ENCODE peak calls at places on chromosomes 5 and 9, in four cellular contexts. One of them, this sample, is unnamed.

GRCh38 chr9:134182554-134183219 is 18.3 kb upstream of the RNU6ATAC start:
- DNase-seq in pancreas: peak
- DNase-seq in astrocyte of the spinal cord: no peak
- DNase-seq in AG04450: no peak
- DNase-seq in this sample: no peak

GRCh38 chr9:114002986-114003740 is 74.9 kb downstream of the AMBP start:
- DNase-seq in astrocyte of the spinal cord: peak
- DNase-seq in pancreas: peak
- DNase-seq in AG04450: no peak
- DNase-seq in this sample: no peak

GRCh38 chr9:121201045-121201737 is 478 bp downstream of the RAB14 start:
- DNase-seq in pancreas: peak
- DNase-seq in AG04450: no peak
- DNase-seq in astrocyte of the spinal cord: no peak
- DNase-seq in this sample: no peak

GRCh38 chr5:125412561-125413535 is 666.4 kb upstream of the ZNF608 start:
- DNase-seq in AG04450: peak
- DNase-seq in astrocyte of the spinal cord: peak
- DNase-seq in pancreas: peak
- DNase-seq in this sample: peak

GRCh38 chr9:95724253-95724991 is 151.1 kb upstream of the ERCC6L2 start:
- DNase-seq in pancreas: no peak
- DNase-seq in astrocyte of the spinal cord: no peak
- DNase-seq in AG04450: no peak
- DNase-seq in this sample: no peak

GRCh38 chr5:43553381-43553780 is 3.5 kb downstream of the PAIP1 start:
- DNase-seq in AG04450: no peak
- DNase-seq in astrocyte of the spinal cord: peak
- DNase-seq in pancreas: no peak
- DNase-seq in this sample: no peak

GRCh38 chr5:80755634-80756033 is 100.9 kb upstream of the DHFR start:
- DNase-seq in AG04450: no peak
- DNase-seq in pancreas: no peak
- DNase-seq in astrocyte of the spinal cord: peak
- DNase-seq in this sample: no peak

GRCh38 chr5:154794525-154795234 is 39.5 kb downstream of the LARP1 start:
- DNase-seq in pancreas: no peak
- DNase-seq in astrocyte of the spinal cord: peak
- DNase-seq in AG04450: peak
- DNase-seq in this sample: peak

GRCh38 chr9:135914921-135915320 is 7.6 kb upstream of the CAMSAP1 start:
- DNase-seq in AG04450: peak
- DNase-seq in pancreas: no peak
- DNase-seq in astrocyte of the spinal cord: peak
- DNase-seq in this sample: no peak

GRCh38 chr9:135526089-135526729 is 5.0 kb downstream of the LCN1 start:
- DNase-seq in AG04450: no peak
- DNase-seq in pancreas: no peak
- DNase-seq in astrocyte of the spinal cord: no peak
- DNase-seq in this sample: no peak

GRCh38 chr5:16664368-16664767 is 47.6 kb upstream of the RETREG1 start:
- DNase-seq in pancreas: no peak
- DNase-seq in AG04450: no peak
- DNase-seq in astrocyte of the spinal cord: no peak
- DNase-seq in this sample: no peak

GRCh38 chr9:97668485-97668884 is 28.7 kb downstream of the XPA start:
- DNase-seq in astrocyte of the spinal cord: no peak
- DNase-seq in AG04450: no peak
- DNase-seq in pancreas: no peak
- DNase-seq in this sample: no peak

GRCh38 chr9:98251554-98251953 is 3.9 kb downstream of the TBC1D2 start:
- DNase-seq in AG04450: no peak
- DNase-seq in pancreas: no peak
- DNase-seq in astrocyte of the spinal cord: peak
- DNase-seq in this sample: peak

GRCh38 chr9:27423919-27424710 is 100.0 kb upstream of the IFNK start:
- DNase-seq in astrocyte of the spinal cord: no peak
- DNase-seq in AG04450: no peak
- DNase-seq in pancreas: no peak
- DNase-seq in this sample: no peak

GRCh38 chr9:5336683-5337082 is 3.0 kb downstream of the RLN1 start:
- DNase-seq in pancreas: no peak
- DNase-seq in astrocyte of the spinal cord: no peak
- DNase-seq in AG04450: no peak
- DNase-seq in this sample: no peak

GRCh38 chr9:136438909-136439549 is 616 bp downstream of the INPP5E start:
- DNase-seq in astrocyte of the spinal cord: peak
- DNase-seq in pancreas: peak
- DNase-seq in AG04450: no peak
- DNase-seq in this sample: no peak

GRCh38 chr5:34538026-34538672 is 118.0 kb upstream of the RAI14 start:
- DNase-seq in AG04450: no peak
- DNase-seq in pancreas: peak
- DNase-seq in astrocyte of the spinal cord: no peak
- DNase-seq in this sample: no peak

GRCh38 chr5:59190746-59191145 is 607.9 kb downstream of the RAB3C start:
- DNase-seq in astrocyte of the spinal cord: no peak
- DNase-seq in pancreas: no peak
- DNase-seq in AG04450: no peak
- DNase-seq in this sample: no peak

GRCh38 chr9:70043689-70044449 is at the start of gene MAMDC2:
- DNase-seq in AG04450: no peak
- DNase-seq in pancreas: peak
- DNase-seq in astrocyte of the spinal cord: peak
- DNase-seq in this sample: no peak

GRCh38 chr5:170631471-170632195 is 127.8 kb downstream of the KCNIP1 start:
- DNase-seq in AG04450: no peak
- DNase-seq in pancreas: no peak
- DNase-seq in astrocyte of the spinal cord: no peak
- DNase-seq in this sample: no peak

GRCh38 chr9:127791085-127791484 is 5.3 kb downstream of the CDK9 start:
- DNase-seq in pancreas: no peak
- DNase-seq in AG04450: no peak
- DNase-seq in astrocyte of the spinal cord: no peak
- DNase-seq in this sample: no peak
- TF ChIP-seq CTCF in pancreas: no peak
- TF ChIP-seq CTCF in AG04450: no peak
- TF ChIP-seq CTCF in astrocyte of the spinal cord: no peak
- TF ChIP-seq CTCF in this sample: no peak

GRCh38 chr9:117783828-117784227 is 79.6 kb downstream of the TLR4 start:
- DNase-seq in astrocyte of the spinal cord: no peak
- DNase-seq in AG04450: no peak
- DNase-seq in pancreas: no peak
- DNase-seq in this sample: no peak
- H3K4me3 ChIP-seq in astrocyte of the spinal cord: no peak
- H3K4me3 ChIP-seq in AG04450: no peak
- H3K4me3 ChIP-seq in pancreas: no peak
- H3K4me3 ChIP-seq in this sample: no peak

GRCh38 chr5:168177831-168178450 is 113.5 kb upstream of the WWC1 start:
- DNase-seq in pancreas: no peak
- DNase-seq in AG04450: no peak
- DNase-seq in astrocyte of the spinal cord: no peak
- DNase-seq in this sample: no peak
- TF ChIP-seq CTCF in pancreas: no peak
- TF ChIP-seq CTCF in AG04450: no peak
- TF ChIP-seq CTCF in astrocyte of the spinal cord: no peak
- TF ChIP-seq CTCF in this sample: no peak

GRCh38 chr5:174726916-174727793 is 2.8 kb downstream of the MSX2 start:
- DNase-seq in pancreas: no peak
- DNase-seq in AG04450: no peak
- DNase-seq in astrocyte of the spinal cord: no peak
- DNase-seq in this sample: no peak

GRCh38 chr5:174725261-174725990 is 1.0 kb downstream of the MSX2 start:
- DNase-seq in AG04450: no peak
- DNase-seq in astrocyte of the spinal cord: peak
- DNase-seq in pancreas: no peak
- DNase-seq in this sample: no peak

GRCh38 chr5:174725991-174726601 is 1.7 kb downstream of the MSX2 start:
- DNase-seq in pancreas: no peak
- DNase-seq in AG04450: no peak
- DNase-seq in astrocyte of the spinal cord: no peak
- DNase-seq in this sample: no peak

GRCh38 chr5:174729075-174729680 is 4.8 kb downstream of the MSX2 start:
- DNase-seq in astrocyte of the spinal cord: no peak
- DNase-seq in AG04450: no peak
- DNase-seq in pancreas: no peak
- DNase-seq in this sample: no peak

GRCh38 chr5:174727794-174728662 is 3.6 kb downstream of the MSX2 start:
- DNase-seq in astrocyte of the spinal cord: no peak
- DNase-seq in AG04450: no peak
- DNase-seq in pancreas: no peak
- DNase-seq in this sample: no peak
- H3K4me3 ChIP-seq in astrocyte of the spinal cord: no peak
- H3K4me3 ChIP-seq in AG04450: no peak
- H3K4me3 ChIP-seq in pancreas: no peak
- H3K4me3 ChIP-seq in this sample: no peak

GRCh38 chr9:31808770-31809169 is 575.7 kb upstream of the ACO1 start:
- DNase-seq in pancreas: no peak
- DNase-seq in astrocyte of the spinal cord: no peak
- DNase-seq in AG04450: no peak
- DNase-seq in this sample: no peak

DNA sequence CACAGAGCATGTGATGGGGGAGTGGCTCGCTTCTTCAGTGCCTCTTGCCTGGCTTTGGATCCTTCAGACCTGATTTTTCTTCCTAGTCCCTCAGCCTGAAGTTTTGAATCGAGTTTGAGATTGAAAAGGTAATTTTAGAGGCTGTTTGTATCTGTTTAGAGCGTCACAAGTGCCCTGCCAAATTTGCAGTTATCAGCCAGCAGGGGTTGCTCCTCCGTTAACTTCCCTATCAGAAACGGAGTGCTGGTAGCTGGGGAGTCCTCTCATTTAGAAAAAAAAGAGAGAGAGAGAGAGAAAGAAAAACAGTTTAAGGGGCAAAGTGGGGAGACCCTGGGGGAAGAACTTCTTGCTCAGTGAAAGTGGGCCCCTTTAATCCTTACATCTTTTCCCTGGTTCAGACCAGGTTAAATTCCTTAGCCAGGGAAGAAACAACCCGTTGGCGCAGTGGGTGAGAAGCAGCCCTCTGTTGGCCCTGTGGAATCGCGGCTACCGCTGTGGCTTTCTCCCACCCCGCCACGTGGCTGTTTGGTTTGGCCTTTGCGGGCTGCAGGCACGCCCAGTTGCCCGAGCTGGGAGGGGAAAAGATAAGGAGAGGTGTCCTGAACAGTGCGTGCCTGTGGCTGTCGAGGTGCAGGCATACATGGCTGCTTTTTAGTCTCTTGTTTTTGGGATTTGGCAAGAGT is 576.7 kb upstream of the ACO1 start:
- DNase-seq in pancreas: no peak
- DNase-seq in astrocyte of the spinal cord: no peak
- DNase-seq in AG04450: no peak
- DNase-seq in this sample: no peak
- TF ChIP-seq CTCF in pancreas: no peak
- TF ChIP-seq CTCF in astrocyte of the spinal cord: no peak
- TF ChIP-seq CTCF in AG04450: no peak
- TF ChIP-seq CTCF in this sample: no peak

This sample was measured in AG09309.